ENCODE peak calls at places on chromosomes 7 and 10, in five cellular contexts. One of them, this sample, is unnamed.
A peak's percentile ranks its signal among the peaks of the same experiment; 100 is the strongest.

GRCh38 chr7:75870557-75870956 is 8.3 kb upstream of the RHBDD2 start:
- DNase-seq in IMR-90: no peak
- DNase-seq in hepatocyte: no peak
- DNase-seq in OCI-LY7: no peak
- DNase-seq in H1: no peak
- DNase-seq in this sample: no peak

GRCh38 chr7:38863609-38864291 is 45.2 kb downstream of the VPS41 start:
- DNase-seq in IMR-90: no peak
- DNase-seq in hepatocyte: peak; percentile 78
- DNase-seq in OCI-LY7: no peak
- DNase-seq in H1: no peak
- DNase-seq in this sample: peak; percentile 99

GRCh38 chr7:55794527-55794926 is 68.0 kb downstream of the SEPTIN14 start:
- DNase-seq in IMR-90: no peak
- DNase-seq in hepatocyte: no peak
- DNase-seq in OCI-LY7: no peak
- DNase-seq in H1: no peak
- DNase-seq in this sample: peak; percentile 76

GRCh38 chr7:90574136-90574819 is 21.8 kb upstream of the CDK14 start:
- DNase-seq in IMR-90: peak; percentile 35
- DNase-seq in hepatocyte: peak; percentile 47
- DNase-seq in OCI-LY7: no peak
- DNase-seq in H1: no peak
- DNase-seq in this sample: no peak

GRCh38 chr10:124732931-124733536 is 11.1 kb downstream of the FAM53B start:
- DNase-seq in IMR-90: peak; percentile 43
- DNase-seq in hepatocyte: peak; percentile 42
- DNase-seq in OCI-LY7: no peak
- DNase-seq in H1: no peak
- DNase-seq in this sample: no peak

GRCh38 chr7:33964417-33965115 is 59.2 kb downstream of the BMPER start:
- DNase-seq in IMR-90: no peak
- DNase-seq in hepatocyte: no peak
- DNase-seq in OCI-LY7: no peak
- DNase-seq in H1: no peak
- DNase-seq in this sample: no peak

GRCh38 chr7:125746510-125746909 is 816.9 kb upstream of the POT1 start:
- DNase-seq in IMR-90: no peak
- DNase-seq in hepatocyte: no peak
- DNase-seq in OCI-LY7: no peak
- DNase-seq in H1: no peak
- DNase-seq in this sample: no peak

GRCh38 chr7:107494315-107494751 is 24.5 kb downstream of the GPR22 start:
- DNase-seq in IMR-90: peak; percentile 7
- DNase-seq in hepatocyte: no peak
- DNase-seq in OCI-LY7: no peak
- DNase-seq in H1: no peak
- DNase-seq in this sample: peak; percentile 63

GRCh38 chr10:132113206-132113605 is 47.5 kb downstream of the JAKMIP3 start:
- DNase-seq in IMR-90: no peak
- DNase-seq in hepatocyte: no peak
- DNase-seq in OCI-LY7: no peak
- DNase-seq in H1: no peak
- DNase-seq in this sample: no peak

GRCh38 chr10:84258034-84258695 is 13.3 kb downstream of the RGR start:
- DNase-seq in IMR-90: no peak
- DNase-seq in hepatocyte: no peak
- DNase-seq in OCI-LY7: no peak
- DNase-seq in H1: no peak
- DNase-seq in this sample: no peak

GRCh38 chr7:140326116-140326928 is 72.0 kb downstream of the SLC37A3 start:
- DNase-seq in IMR-90: peak; percentile 73
- DNase-seq in hepatocyte: peak; percentile 82
- DNase-seq in OCI-LY7: peak; percentile 60
- DNase-seq in H1: peak; percentile 59
- DNase-seq in this sample: peak; percentile 67

GRCh38 chr10:60089095-60089494 is 182.7 kb upstream of the CCDC6 start:
- DNase-seq in IMR-90: peak; percentile 7
- DNase-seq in hepatocyte: peak; percentile 28
- DNase-seq in OCI-LY7: no peak
- DNase-seq in H1: no peak
- DNase-seq in this sample: no peak

GRCh38 chr7:98754041-98754479 is 115.8 kb downstream of the TMEM130 start:
- DNase-seq in IMR-90: no peak
- DNase-seq in hepatocyte: peak; percentile 34
- DNase-seq in OCI-LY7: peak; percentile 53
- DNase-seq in H1: peak; percentile 54
- DNase-seq in this sample: peak; percentile 48

GRCh38 chr7:159049266-159050025 is 95.2 kb downstream of the VIPR2 start:
- DNase-seq in IMR-90: no peak
- DNase-seq in hepatocyte: no peak
- DNase-seq in OCI-LY7: no peak
- DNase-seq in H1: peak; percentile 37
- DNase-seq in this sample: no peak

GRCh38 chr7:91082038-91082437 is 182.2 kb upstream of the FZD1 start:
- DNase-seq in IMR-90: peak; percentile 73
- DNase-seq in hepatocyte: no peak
- DNase-seq in OCI-LY7: no peak
- DNase-seq in H1: no peak
- DNase-seq in this sample: no peak

GRCh38 chr10:7046615-7047014 is 364.2 kb downstream of the SFMBT2 start:
- DNase-seq in IMR-90: no peak
- DNase-seq in hepatocyte: no peak
- DNase-seq in OCI-LY7: no peak
- DNase-seq in H1: no peak
- DNase-seq in this sample: no peak

GRCh38 chr7:129213828-129214227 is 11.0 kb upstream of the AHCYL2 start:
- DNase-seq in IMR-90: no peak
- DNase-seq in hepatocyte: peak; percentile 37
- DNase-seq in OCI-LY7: peak; percentile 53
- DNase-seq in H1: peak; percentile 66
- DNase-seq in this sample: peak; percentile 61

GRCh38 chr7:17071866-17072265 is 190.1 kb upstream of the AGR3 start:
- DNase-seq in IMR-90: peak; percentile 10
- DNase-seq in hepatocyte: no peak
- DNase-seq in OCI-LY7: no peak
- DNase-seq in H1: no peak
- DNase-seq in this sample: no peak

GRCh38 chr10:71090801-71091200 is 121.6 kb upstream of the UNC5B start:
- DNase-seq in IMR-90: no peak
- DNase-seq in hepatocyte: no peak
- DNase-seq in OCI-LY7: no peak
- DNase-seq in H1: peak; percentile 30
- DNase-seq in this sample: no peak

GRCh38 chr10:125284875-125285597 is 124.7 kb upstream of the CTBP2 start:
- DNase-seq in IMR-90: peak; percentile 8
- DNase-seq in hepatocyte: no peak
- DNase-seq in OCI-LY7: peak; percentile 31
- DNase-seq in H1: no peak
- DNase-seq in this sample: no peak

GRCh38 chr7:42624471-42624870 is 287.4 kb downstream of the C7orf25 start:
- DNase-seq in IMR-90: no peak
- DNase-seq in hepatocyte: no peak
- DNase-seq in OCI-LY7: no peak
- DNase-seq in H1: no peak
- DNase-seq in this sample: no peak

GRCh38 chr7:107180378-107180777 is 11.6 kb downstream of the HBP1 start:
- DNase-seq in IMR-90: peak; percentile 88
- DNase-seq in hepatocyte: peak; percentile 72
- DNase-seq in OCI-LY7: no peak
- DNase-seq in H1: no peak
- DNase-seq in this sample: peak; percentile 57

GRCh38 chr7:108145401-108145800 is 15.2 kb upstream of the LAMB4 start:
- DNase-seq in IMR-90: no peak
- DNase-seq in hepatocyte: no peak
- DNase-seq in OCI-LY7: no peak
- DNase-seq in H1: peak; percentile 50
- DNase-seq in this sample: no peak

GRCh38 chr7:48126037-48126436 is 37.0 kb downstream of the UPP1 start:
- DNase-seq in IMR-90: no peak
- DNase-seq in hepatocyte: no peak
- DNase-seq in OCI-LY7: no peak
- DNase-seq in H1: no peak
- DNase-seq in this sample: no peak

GRCh38 chr7:120554960-120555571 is 282.1 kb downstream of the KCND2 start:
- DNase-seq in IMR-90: peak; percentile 47
- DNase-seq in hepatocyte: peak; percentile 80
- DNase-seq in OCI-LY7: peak; percentile 39
- DNase-seq in H1: peak; percentile 56
- DNase-seq in this sample: peak; percentile 42

GRCh38 chr10:43824934-43825333 is 176.3 kb upstream of the ZNF32 start:
- DNase-seq in IMR-90: peak; percentile 48
- DNase-seq in hepatocyte: no peak
- DNase-seq in OCI-LY7: no peak
- DNase-seq in H1: no peak
- DNase-seq in this sample: no peak

GRCh38 chr10:11658801-11659368 is 47.4 kb upstream of the USP6NL start:
- DNase-seq in IMR-90: no peak
- DNase-seq in hepatocyte: no peak
- DNase-seq in OCI-LY7: no peak
- DNase-seq in H1: no peak
- DNase-seq in this sample: no peak

GRCh38 chr7:1494447-1494846 is 9.7 kb downstream of the INTS1 start:
- DNase-seq in IMR-90: no peak
- DNase-seq in hepatocyte: no peak
- DNase-seq in OCI-LY7: no peak
- DNase-seq in H1: no peak
- DNase-seq in this sample: no peak

GRCh38 chr10:17380888-17381287 is 73.5 kb downstream of the ST8SIA6 start:
- DNase-seq in IMR-90: no peak
- DNase-seq in hepatocyte: no peak
- DNase-seq in OCI-LY7: no peak
- DNase-seq in H1: no peak
- DNase-seq in this sample: no peak

GRCh38 chr7:96738705-96739104 is 29.1 kb upstream of the SEM1 start:
- DNase-seq in IMR-90: no peak
- DNase-seq in hepatocyte: no peak
- DNase-seq in OCI-LY7: no peak
- DNase-seq in H1: no peak
- DNase-seq in this sample: no peak

GRCh38 chr10:125144693-125145623 is 15.4 kb downstream of the CTBP2 start:
- DNase-seq in IMR-90: peak; percentile 57
- DNase-seq in hepatocyte: no peak
- DNase-seq in OCI-LY7: peak; percentile 21
- DNase-seq in H1: peak; percentile 71
- DNase-seq in this sample: no peak

GRCh38 chr10:12259988-12260387 is 64.0 kb downstream of the CDC123 start:
- DNase-seq in IMR-90: no peak
- DNase-seq in hepatocyte: no peak
- DNase-seq in OCI-LY7: no peak
- DNase-seq in H1: no peak
- DNase-seq in this sample: no peak

GRCh38 chr10:24759706-24760105 is 36.0 kb upstream of the ARHGAP21 start:
- DNase-seq in IMR-90: no peak
- DNase-seq in hepatocyte: no peak
- DNase-seq in OCI-LY7: no peak
- DNase-seq in H1: no peak
- DNase-seq in this sample: no peak

GRCh38 chr7:100486111-100486636 is 2.4 kb downstream of the NYAP1 start:
- DNase-seq in IMR-90: no peak
- DNase-seq in hepatocyte: no peak
- DNase-seq in OCI-LY7: no peak
- DNase-seq in H1: no peak
- DNase-seq in this sample: no peak

GRCh38 chr7:100483728-100484635 is at the start of gene NYAP1:
- DNase-seq in IMR-90: peak; percentile 27
- DNase-seq in hepatocyte: peak; percentile 84
- DNase-seq in OCI-LY7: peak; percentile 60
- DNase-seq in H1: peak; percentile 85
- DNase-seq in this sample: peak; percentile 64

GRCh38 chr7:100486753-100487446 is 3.2 kb downstream of the NYAP1 start:
- DNase-seq in IMR-90: peak; percentile 27
- DNase-seq in hepatocyte: peak; percentile 10
- DNase-seq in OCI-LY7: no peak
- DNase-seq in H1: no peak
- DNase-seq in this sample: no peak

GRCh38 chr7:100484636-100485114 is 948 bp downstream of the NYAP1 start:
- DNase-seq in IMR-90: no peak
- DNase-seq in hepatocyte: no peak
- DNase-seq in OCI-LY7: no peak
- DNase-seq in H1: no peak
- DNase-seq in this sample: no peak

DNA sequence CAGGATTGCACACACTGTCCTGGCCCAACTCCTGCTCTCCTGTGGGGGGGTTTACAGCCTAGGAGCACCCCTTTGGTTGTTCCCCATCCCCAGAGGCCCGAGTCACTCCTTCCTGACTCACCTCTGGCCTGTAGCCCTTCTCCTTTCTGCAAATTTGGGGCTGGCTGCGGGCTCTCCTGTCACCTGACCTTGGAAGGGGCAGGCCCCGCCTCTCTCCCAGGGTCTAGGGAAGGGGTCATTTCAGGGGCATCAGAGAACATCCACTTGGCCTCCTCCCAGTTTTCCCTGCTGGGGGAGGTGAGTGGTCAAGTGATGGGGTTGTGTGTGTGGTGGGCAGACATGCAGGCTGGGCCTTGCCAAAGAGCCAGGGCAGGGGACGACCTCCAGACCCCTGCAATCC is 1.8 kb downstream of the NYAP1 start:
- DNase-seq in IMR-90: no peak
- DNase-seq in hepatocyte: peak; percentile 11
- DNase-seq in OCI-LY7: no peak
- DNase-seq in H1: peak; percentile 54
- DNase-seq in this sample: no peak
- H3K4me1 ChIP-seq in IMR-90: peaks cover 5% of the 10 kb centered on the region
- H3K4me1 ChIP-seq in hepatocyte: peaks cover 5% of the 10 kb centered on the region
- H3K4me1 ChIP-seq in OCI-LY7: peaks cover 17% of the 10 kb centered on the region
- H3K4me1 ChIP-seq in H1: peaks cover 14% of the 10 kb centered on the region
- H3K4me1 ChIP-seq in this sample: peaks cover 20% of the 10 kb centered on the region

GRCh38 chr7:53325061-53325460 is 289.6 kb downstream of the POM121L12 start:
- DNase-seq in IMR-90: no peak
- DNase-seq in hepatocyte: no peak
- DNase-seq in OCI-LY7: no peak
- DNase-seq in H1: no peak
- DNase-seq in this sample: no peak
- H2AFZ ChIP-seq in IMR-90: no peak overlapping the region
- H2AFZ ChIP-seq in hepatocyte: no peak overlapping the region
- H2AFZ ChIP-seq in OCI-LY7: no peak overlapping the region
- H2AFZ ChIP-seq in H1: no peak overlapping the region
- H2AFZ ChIP-seq in this sample: peak overlapping the region; percentile 0

GRCh38 chr7:104990983-104991382 is 23.0 kb upstream of the KMT2E start:
- DNase-seq in IMR-90: no peak
- DNase-seq in hepatocyte: no peak
- DNase-seq in OCI-LY7: no peak
- DNase-seq in H1: no peak
- DNase-seq in this sample: no peak

GRCh38 chr7:104998040-104998752 is 15.8 kb upstream of the KMT2E start:
- DNase-seq in IMR-90: no peak
- DNase-seq in hepatocyte: no peak
- DNase-seq in OCI-LY7: no peak
- DNase-seq in H1: no peak
- DNase-seq in this sample: no peak

GRCh38 chr7:104993217-104993857 is 20.7 kb upstream of the KMT2E start:
- DNase-seq in IMR-90: no peak
- DNase-seq in hepatocyte: no peak
- DNase-seq in OCI-LY7: no peak
- DNase-seq in H1: no peak
- DNase-seq in this sample: no peak
- H3K4me1 ChIP-seq in IMR-90: peaks cover 6% of the 10 kb centered on the region
- H3K4me1 ChIP-seq in hepatocyte: peaks cover 26% of the 10 kb centered on the region
- H3K4me1 ChIP-seq in OCI-LY7: peaks cover under 1% of the 10 kb centered on the region
- H3K4me1 ChIP-seq in H1: no peaks in the 10 kb centered on the region
- H3K4me1 ChIP-seq in this sample: no peaks in the 10 kb centered on the region

GRCh38 chr10:94125856-94126255 is 132.1 kb downstream of the PLCE1 start:
- DNase-seq in IMR-90: peak; percentile 94
- DNase-seq in hepatocyte: no peak
- DNase-seq in OCI-LY7: no peak
- DNase-seq in H1: no peak
- DNase-seq in this sample: peak; percentile 68
- H2AFZ ChIP-seq in IMR-90: peak overlapping the region; percentile 55
- H2AFZ ChIP-seq in hepatocyte: no peak overlapping the region
- H2AFZ ChIP-seq in OCI-LY7: no peak overlapping the region
- H2AFZ ChIP-seq in H1: peak overlapping the region; percentile 56
- H2AFZ ChIP-seq in this sample: no peak overlapping the region